ENCODE peak calls at places on chromosomes 4 and X, in eight cellular contexts. G, H, J, D, X, U, P and Z are unnamed samples.

GRCh38 chr4:16032871-16033505 is 50.8 kb downstream of the PROM1 start:
- DNase-seq in G (no peak), H (no peak), X (no peak), U (no peak), J (no peak), P (no peak), D (no peak), Z (no peak)

GRCh38 chr4:187480146-187481145 is 515.1 kb upstream of the ZFP42 start:
- DNase-seq in P (no peak), U (no peak), G (peak), D (peak), X (no peak), H (no peak), J (no peak), Z (peak)

GRCh38 chr4:113335771-113336170 is 286.3 kb downstream of the ANK2 start:
- DNase-seq in G (no peak), D (no peak), J (no peak), H (no peak), U (no peak), X (no peak), P (no peak), Z (no peak)

GRCh38 chr4:186915816-186916215 is 192.2 kb upstream of the FAT1 start:
- DNase-seq in J (no peak), X (no peak), G (no peak), P (no peak), D (no peak), U (no peak), H (no peak), Z (no peak)

GRCh38 chrX:153935326-153935851 is 552 bp upstream of the NAA10 start:
- DNase-seq in D (no peak), U (peak), J (no peak), P (no peak), H (no peak), X (no peak), G (no peak), Z (no peak)

GRCh38 chr4:44985152-44985551 is 258.8 kb upstream of the GNPDA2 start:
- DNase-seq in D (no peak), U (no peak), X (no peak), J (no peak), G (no peak), H (no peak), P (no peak), Z (no peak)

GRCh38 chr4:46886711-46887110 is 22.3 kb downstream of the COX7B2 start:
- DNase-seq in X (no peak), U (no peak), H (no peak), D (no peak), G (no peak), J (no peak), P (no peak), Z (peak)

GRCh38 chrX:9677098-9677739 is 88.4 kb downstream of the GPR143 start:
- DNase-seq in G (no peak), X (no peak), P (no peak), D (no peak), U (no peak), H (no peak), J (no peak), Z (no peak)

GRCh38 chr4:184815046-184815877 is 10.5 kb downstream of the ACSL1 start:
- DNase-seq in G (peak), H (no peak), U (no peak), P (peak), X (peak), D (peak), J (no peak), Z (peak)

GRCh38 chr4:154314248-154314647 is 177.4 kb downstream of the DCHS2 start:
- DNase-seq in H (no peak), U (no peak), P (no peak), X (no peak), J (no peak), D (peak), G (peak), Z (peak)

GRCh38 chr4:118904935-118905334 is 16.3 kb downstream of the SYNPO2 start:
- DNase-seq in H (no peak), D (no peak), U (no peak), X (no peak), G (no peak), P (no peak), J (no peak), Z (no peak)

GRCh38 chr4:139453041-139453370 is 915 bp upstream of the RAB33B start:
- DNase-seq in X (no peak), P (no peak), J (no peak), H (no peak), D (no peak), G (no peak), U (no peak), Z (peak)

GRCh38 chr4:12729384-12729783 is 754.8 kb downstream of the RAB28 start:
- DNase-seq in J (no peak), P (no peak), X (no peak), U (no peak), D (no peak), G (peak), H (no peak), Z (peak)

GRCh38 chr4:5387457-5387856 is 320.9 kb downstream of the EVC2 start:
- DNase-seq in U (no peak), H (no peak), D (no peak), P (no peak), X (no peak), G (no peak), J (no peak), Z (no peak)

GRCh38 chr4:47031011-47031678 is at the start of gene GABRB1:
- DNase-seq in U (peak), G (peak), P (peak), X (peak), J (peak), D (peak), H (peak), Z (peak)

GRCh38 chr4:181006509-181007290 is 1236.5 kb upstream of the TENM3 start:
- DNase-seq in P (no peak), X (no peak), H (no peak), J (no peak), U (no peak), G (no peak), D (no peak), Z (no peak)

GRCh38 chrX:41722816-41723215 is 1.2 kb upstream of the GPR82 start:
- DNase-seq in G (peak), X (no peak), J (peak), P (no peak), H (no peak), D (no peak), U (no peak), Z (peak)

GRCh38 chr4:170139764-170140163 is 50.0 kb upstream of the AADAT start:
- DNase-seq in X (no peak), P (no peak), J (no peak), D (no peak), G (peak), U (no peak), H (no peak), Z (peak)

GRCh38 chrX:27438937-27439336 is 24.2 kb downstream of the PPP4R3C start:
- DNase-seq in J (no peak), G (no peak), X (no peak), D (no peak), U (no peak), H (no peak), P (no peak), Z (no peak)

GRCh38 chrX:133045986-133046385 is 50.9 kb downstream of the USP26 start:
- DNase-seq in X (no peak), G (no peak), D (no peak), U (no peak), P (no peak), H (no peak), J (no peak), Z (peak)

GRCh38 chr4:90074322-90074886 is 52.8 kb upstream of the CCSER1 start:
- DNase-seq in G (no peak), U (no peak), X (no peak), P (no peak), D (no peak), J (no peak), H (no peak), Z (no peak)

GRCh38 chr4:163666335-163666888 is 171.9 kb downstream of the TMA16 start:
- DNase-seq in J (no peak), X (no peak), D (no peak), G (no peak), H (no peak), P (no peak), U (no peak), Z (no peak)

GRCh38 chrX:149643496-149643895 is 11.9 kb upstream of the TMEM185A start:
- DNase-seq in U (no peak), P (no peak), H (no peak), D (no peak), X (no peak), G (no peak), J (no peak), Z (no peak)

DNA sequence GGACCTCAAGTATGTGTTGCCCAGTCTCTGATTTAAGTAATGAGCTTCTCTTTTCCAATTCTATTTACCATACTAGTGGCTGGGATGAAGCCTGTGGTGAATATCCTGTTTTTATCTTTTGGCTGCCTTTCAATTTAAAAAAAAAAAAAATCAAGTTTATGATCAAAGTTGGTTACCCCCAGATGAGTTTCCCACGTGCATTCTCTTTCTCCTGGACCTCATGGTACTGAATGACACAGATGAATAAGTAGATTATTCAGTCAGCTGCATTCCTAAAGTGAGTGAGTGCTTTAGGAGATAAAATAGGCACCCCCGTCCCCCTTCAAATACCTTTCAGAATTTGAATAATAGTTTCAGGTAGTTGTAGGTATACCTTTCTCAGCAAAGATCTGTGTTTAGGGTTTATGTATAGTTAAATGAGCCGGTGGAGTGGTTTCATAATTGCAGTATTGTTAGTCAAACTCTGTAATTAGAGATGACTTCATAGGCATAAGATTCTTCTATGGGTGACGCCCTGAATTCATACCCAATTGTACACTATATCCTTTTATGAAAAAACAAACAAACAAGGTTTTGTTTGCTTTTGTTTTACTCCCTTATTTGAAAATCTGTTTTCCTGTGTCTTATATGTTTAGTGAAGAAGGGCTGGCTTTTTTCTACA is 41.9 kb downstream of the PLS3 start:
- DNase-seq in X (no peak), J (no peak), H (no peak), P (no peak), U (no peak), G (no peak), D (no peak), Z (no peak)
- TF ChIP-seq CTCF in X (no peak), J (no peak), H (no peak), P (no peak), U (no peak), G (no peak), D (no peak), Z (no peak)

GRCh38 chrX:47518105-47518504 is 35.1 kb upstream of the ZNF41 start:
- DNase-seq in J (no peak), G (no peak), H (no peak), U (no peak), P (no peak), D (no peak), X (no peak), Z (no peak)

GRCh38 chrX:47523297-47523696 is 37.7 kb upstream of the ARAF start:
- DNase-seq in D (peak), G (no peak), X (peak), P (peak), H (peak), U (peak), J (peak), Z (peak)

GRCh38 chrX:47529548-47529947 is 31.5 kb upstream of the ARAF start:
- DNase-seq in X (no peak), P (no peak), G (no peak), J (no peak), U (no peak), D (no peak), H (no peak), Z (no peak)

DNA sequence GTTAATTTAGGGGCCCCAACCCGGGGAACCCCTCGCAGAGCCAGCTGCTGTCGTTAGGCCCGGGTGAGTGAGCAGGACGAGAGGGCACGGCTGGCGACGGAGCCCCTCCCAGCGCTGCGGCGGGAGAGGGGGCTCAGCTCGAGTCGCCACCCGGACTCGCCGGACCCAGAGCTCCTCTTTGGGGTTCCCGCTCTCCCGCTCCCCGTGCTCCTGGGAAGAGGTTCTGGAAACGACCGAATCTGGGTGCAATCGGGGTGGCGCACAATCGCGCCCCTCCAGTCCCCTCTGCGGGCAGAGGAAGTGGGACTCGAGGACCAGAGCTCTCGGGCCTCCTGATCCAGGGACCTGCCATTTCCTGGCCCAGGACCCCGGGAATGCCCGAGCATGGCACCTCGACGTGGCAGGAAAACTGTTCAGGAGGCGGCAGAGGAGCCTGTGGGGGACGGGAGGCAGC is 37.3 kb upstream of the ARAF start:
- DNase-seq in G (no peak), P (no peak), X (no peak), U (peak), J (no peak), D (no peak), H (no peak), Z (no peak)
- TF ChIP-seq CTCF in G (no peak), P (no peak), X (no peak), U (no peak), J (no peak), D (no peak), H (no peak), Z (no peak)

GRCh38 chr4:136740326-136740725 is 792.0 kb downstream of the PCDH18 start:
- DNase-seq in H (no peak), P (no peak), D (no peak), G (no peak), U (no peak), X (no peak), J (no peak), Z (no peak)
- TF ChIP-seq CTCF in H (no peak), P (no peak), D (no peak), G (no peak), U (no peak), X (no peak), J (no peak), Z (no peak)

GRCh38 chr4:7330031-7330596 is 104.6 kb downstream of the PSAPL1 start:
- DNase-seq in H (no peak), X (no peak), D (no peak), P (no peak), U (no peak), G (no peak), J (no peak), Z (no peak)

GRCh38 chr4:7333024-7333780 is 101.5 kb downstream of the PSAPL1 start:
- DNase-seq in X (no peak), G (no peak), J (no peak), P (no peak), U (no peak), H (no peak), D (no peak), Z (no peak)

GRCh38 chr4:7332216-7333023 is 102.3 kb downstream of the PSAPL1 start:
- DNase-seq in J (peak), U (no peak), G (no peak), P (no peak), X (no peak), D (peak), H (no peak), Z (peak)

GRCh38 chr4:7330811-7331681 is 103.7 kb downstream of the PSAPL1 start:
- DNase-seq in P (no peak), U (no peak), G (no peak), J (no peak), X (no peak), D (no peak), H (no peak), Z (no peak)

GRCh38 chr4:7331682-7332000 is 103.1 kb downstream of the PSAPL1 start:
- DNase-seq in G (no peak), D (no peak), H (no peak), J (no peak), X (no peak), U (no peak), P (no peak), Z (no peak)
- TF ChIP-seq CTCF in G (no peak), D (no peak), H (no peak), J (no peak), X (no peak), U (no peak), P (no peak), Z (no peak)

GRCh38 chrX:17376381-17377046 is 1.5 kb downstream of the NHS start:
- DNase-seq in J (no peak), P (no peak), G (no peak), X (no peak), D (peak), U (no peak), H (peak), Z (no peak)

GRCh38 chrX:17375361-17375630 is 296 bp downstream of the NHS start:
- DNase-seq in D (no peak), U (no peak), J (no peak), G (no peak), P (no peak), H (no peak), X (no peak), Z (peak)

GRCh38 chrX:17373337-17373736 is 1.7 kb upstream of the NHS start:
- DNase-seq in U (no peak), H (no peak), G (no peak), X (no peak), P (no peak), J (no peak), D (no peak), Z (no peak)

GRCh38 chrX:17375631-17376380 is 806 bp downstream of the NHS start:
- DNase-seq in J (no peak), P (peak), D (peak), U (peak), X (no peak), G (peak), H (peak), Z (peak)

GRCh38 chrX:17374619-17375360 is at the start of gene NHS:
- DNase-seq in G (peak), U (peak), D (peak), X (peak), P (peak), J (peak), H (peak), Z (peak)
- TF ChIP-seq CTCF in G (peak), U (no peak), D (peak), X (no peak), P (peak), J (peak), H (peak), Z (peak)

DNA sequence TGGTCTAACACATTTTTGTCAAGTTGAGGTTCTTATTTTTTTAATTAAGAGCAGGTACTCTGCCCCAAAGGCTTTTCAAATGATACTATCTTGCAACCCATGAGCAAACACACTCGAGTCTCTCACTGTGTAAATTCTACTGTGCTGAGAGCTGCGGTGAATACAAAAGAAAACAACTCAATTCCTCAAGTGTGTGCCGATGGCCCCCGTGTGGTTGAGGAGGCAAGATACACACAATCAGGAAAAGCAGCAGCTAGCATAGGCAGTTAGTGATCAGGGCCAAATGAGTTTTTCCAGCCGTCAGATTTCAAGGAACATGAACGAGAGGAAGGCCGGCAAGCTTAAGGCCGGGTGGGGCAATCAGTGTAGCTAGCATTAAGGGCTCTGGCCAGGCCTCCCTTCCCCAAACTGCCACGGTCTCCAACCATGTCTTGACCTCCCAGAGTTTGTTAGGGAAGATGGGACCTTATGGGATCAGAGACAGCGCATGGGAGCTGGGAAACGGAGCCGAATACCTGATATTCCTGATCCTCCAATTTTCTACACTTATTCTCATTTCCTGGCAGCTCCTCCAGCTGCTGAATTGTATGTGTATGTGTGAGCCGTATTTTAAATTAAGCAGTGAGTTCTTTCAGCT is 59.7 kb downstream of the RTL9 start:
- DNase-seq in U (peak), D (peak), X (peak), H (peak), J (peak), G (peak), P (peak), Z (no peak)
- TF ChIP-seq CTCF in U (no peak), D (peak), X (no peak), H (peak), J (peak), G (peak), P (peak), Z (no peak)